ENCODE peak calls at places on chromosomes 6 and 20, in five cellular contexts. L is GM13977, M is 8988T, Q is T-helper 17 cell, X is T47D. U is an unnamed sample.

GRCh38 chr6:108656834-108657233 is 96.1 kb downstream of the FOXO3 start:
- DNase-seq in L (no peak), M (no peak), Q (no peak), X (no peak), U (no peak)

GRCh38 chr20:37879843-37880242 is 23.1 kb upstream of the VSTM2L start:
- DNase-seq in L (no peak), M (no peak), Q (no peak), X (no peak), U (no peak)

GRCh38 chr6:136226027-136226673 is 24.0 kb downstream of the MTFR2 start:
- DNase-seq in L (peak; percentile 50), M (no peak), Q (peak; percentile 40), X (peak; percentile 18), U (peak; percentile 64)

GRCh38 chr6:150579611-150580010 is 20.1 kb upstream of the PLEKHG1 start:
- DNase-seq in L (no peak), M (no peak), Q (no peak), X (no peak), U (no peak)

GRCh38 chr6:162706236-162706635 is 21.3 kb downstream of the PRKN start:
- DNase-seq in L (no peak), M (no peak), Q (no peak), X (no peak), U (no peak)

GRCh38 chr6:35170166-35170565 is 29.0 kb upstream of the TCP11 start:
- DNase-seq in L (no peak), M (no peak), Q (no peak), X (no peak), U (no peak)

GRCh38 chr6:161748535-161749386 is 474.9 kb upstream of the AGPAT4 start:
- DNase-seq in L (peak; percentile 19), M (no peak), Q (no peak), X (peak; percentile 5), U (peak; percentile 8)

GRCh38 chr6:116945809-116946208 is 68.8 kb downstream of the RFX6 start:
- DNase-seq in L (no peak), M (no peak), Q (no peak), X (no peak), U (no peak)

GRCh38 chr6:149895702-149896310 is 2.1 kb downstream of the RAET1E start:
- DNase-seq in L (no peak), M (peak; percentile 77), Q (peak; percentile 36), X (no peak), U (no peak)

GRCh38 chr20:61429458-61430227 is 177.6 kb downstream of the CDH4 start:
- DNase-seq in L (no peak), M (no peak), Q (no peak), X (no peak), U (no peak)

GRCh38 chr6:147711511-147711910 is 203.0 kb downstream of the SAMD5 start:
- DNase-seq in L (no peak), M (no peak), Q (no peak), X (no peak), U (no peak)

GRCh38 chr20:38631155-38632022 is 29.8 kb downstream of the ARHGAP40 start:
- DNase-seq in L (no peak), M (no peak), Q (no peak), X (no peak), U (no peak)

GRCh38 chr6:52517502-52518278 is 59.2 kb downstream of the TRAM2 start:
- DNase-seq in L (peak; percentile 70), M (peak; percentile 77), Q (no peak), X (no peak), U (peak; percentile 96)

GRCh38 chr6:39887692-39888450 is 46.4 kb downstream of the MOCS1 start:
- DNase-seq in L (no peak), M (no peak), Q (no peak), X (no peak), U (no peak)

GRCh38 chr6:157961829-157962228 is 19.8 kb upstream of the SYNJ2 start:
- DNase-seq in L (no peak), M (no peak), Q (no peak), X (no peak), U (no peak)

GRCh38 chr6:10465633-10466499 is 51.0 kb upstream of the TFAP2A start:
- DNase-seq in L (peak; percentile 41), M (no peak), Q (no peak), X (peak; percentile 37), U (peak; percentile 64)

GRCh38 chr6:31305674-31306219 is 33.9 kb upstream of the HLA-C start:
- DNase-seq in L (no peak), M (no peak), Q (no peak), X (no peak), U (no peak)

GRCh38 chr6:105402090-105402980 is 547 bp downstream of the PREP start:
- DNase-seq in L (peak; percentile 55), M (peak; percentile 52), Q (no peak), X (no peak), U (peak; percentile 38)

GRCh38 chr20:48823960-48824497 is 3.8 kb downstream of the PREX1 start:
- DNase-seq in L (peak; percentile 84), M (no peak), Q (peak; percentile 10), X (no peak), U (peak; percentile 73)

GRCh38 chr6:129765008-129765407 is 55.0 kb upstream of the ARHGAP18 start:
- DNase-seq in L (no peak), M (no peak), Q (no peak), X (no peak), U (no peak)

GRCh38 chr6:149218915-149219314 is 98.6 kb upstream of the TAB2 start:
- DNase-seq in L (no peak), M (no peak), Q (no peak), X (no peak), U (no peak)

GRCh38 chr6:45136495-45136894 is 191.6 kb upstream of the RUNX2 start:
- DNase-seq in L (no peak), M (no peak), Q (no peak), X (no peak), U (no peak)

GRCh38 chr6:28266563-28266961 is 381 bp upstream of the ZSCAN26 start:
- DNase-seq in L (no peak), M (no peak), Q (no peak), X (no peak), U (no peak)

GRCh38 chr20:25250508-25250907 is 2.6 kb downstream of the PYGB start:
- DNase-seq in L (no peak), M (peak; percentile 47), Q (no peak), X (no peak), U (peak; percentile 48)

GRCh38 chr20:32582659-32583580 is 2.2 kb downstream of the NOL4L start:
- DNase-seq in L (peak; percentile 69), M (no peak), Q (no peak), X (no peak), U (no peak)

GRCh38 chr6:105566503-105566902 is 163.6 kb upstream of the PREP start:
- DNase-seq in L (no peak), M (no peak), Q (no peak), X (no peak), U (no peak)

U was measured in RWPE1.